ENCODE peak calls at places on chromosome 4, in nine cellular contexts. W is activated CD4-positive, alpha-beta T cell treated with anti-CD3 and anti-CD28 coated beads, Interleukin-2, amount 50 U/mL, for 1 hour; N is hippocampal formation; S is HFF-Myc; K is Caki2; D is foreskin melanocyte; Y is LoVo; C is Peyer's patch; I is AG08396. A is an unnamed sample.

GRCh38 chr4:84028340-84028739 is 470.8 kb downstream of the NKX6-1 start:
- DNase-seq in W (no peak), N (no peak), S (no peak), K (no peak), D (no peak), Y (no peak), C (no peak), I (no peak), A (no peak)

GRCh38 chr4:8919651-8920288 is 48.1 kb upstream of the HMX1 start:
- DNase-seq in W (no peak), N (no peak), S (no peak), K (no peak), D (no peak), Y (no peak), C (no peak), I (no peak), A (peak)

GRCh38 chr4:90486346-90486745 is 359.2 kb downstream of the CCSER1 start:
- DNase-seq in W (no peak), N (no peak), S (no peak), K (no peak), D (no peak), Y (no peak), C (no peak), I (no peak), A (no peak)

GRCh38 chr4:4410271-4410670 is 23.4 kb downstream of the NSG1 start:
- DNase-seq in W (no peak), N (no peak), S (no peak), K (no peak), D (no peak), Y (no peak), C (no peak), I (no peak), A (no peak)

GRCh38 chr4:7630559-7631287 is 196.0 kb upstream of the PSAPL1 start:
- DNase-seq in W (no peak), N (peak), S (peak), K (peak), D (no peak), Y (peak), C (no peak), I (peak), A (no peak)

GRCh38 chr4:79540143-79540542 is 132.1 kb upstream of the GK2 start:
- DNase-seq in W (no peak), N (no peak), S (no peak), K (no peak), D (no peak), Y (no peak), C (no peak), I (no peak), A (no peak)

GRCh38 chr4:89357346-89357745 is 49.7 kb upstream of the GPRIN3 start:
- DNase-seq in W (no peak), N (no peak), S (no peak), K (no peak), D (no peak), Y (no peak), C (no peak), I (no peak), A (no peak)

GRCh38 chr4:80094191-80094590 is 21.2 kb upstream of the ANTXR2 start:
- DNase-seq in W (no peak), N (no peak), S (no peak), K (no peak), D (no peak), Y (no peak), C (no peak), I (no peak), A (no peak)

GRCh38 chr4:166078956-166079355 is 205.9 kb downstream of the TLL1 start:
- DNase-seq in W (no peak), N (no peak), S (no peak), K (no peak), D (no peak), Y (no peak), C (no peak), I (no peak), A (no peak)

GRCh38 chr4:168674077-168674747 is 177.4 kb downstream of the PALLD start:
- DNase-seq in W (no peak), N (no peak), S (no peak), K (no peak), D (no peak), Y (no peak), C (no peak), I (peak), A (no peak)

GRCh38 chr4:47899639-47900038 is 14.7 kb downstream of the NFXL1 start:
- DNase-seq in W (no peak), N (no peak), S (no peak), K (no peak), D (no peak), Y (no peak), C (no peak), I (no peak), A (no peak)

GRCh38 chr4:88660446-88661294 is 37.0 kb downstream of the NAP1L5 start:
- DNase-seq in W (no peak), N (no peak), S (peak), K (peak), D (no peak), Y (no peak), C (no peak), I (no peak), A (no peak)

GRCh38 chr4:80989921-80990544 is 40.5 kb upstream of the BMP3 start:
- DNase-seq in W (no peak), N (no peak), S (peak), K (peak), D (peak), Y (peak), C (peak), I (peak), A (no peak)

GRCh38 chr4:73870778-73871177 is 1.6 kb downstream of the CXCL1 start:
- DNase-seq in W (no peak), N (no peak), S (no peak), K (no peak), D (no peak), Y (no peak), C (no peak), I (no peak), A (no peak)

GRCh38 chr4:25694466-25694865 is 38.8 kb downstream of the SLC34A2 start:
- DNase-seq in W (no peak), N (no peak), S (no peak), K (no peak), D (peak), Y (no peak), C (peak), I (no peak), A (no peak)

GRCh38 chr4:87410157-87410556 is 12.2 kb upstream of the NUDT9 start:
- DNase-seq in W (no peak), N (no peak), S (no peak), K (no peak), D (peak), Y (no peak), C (no peak), I (no peak), A (no peak)

GRCh38 chr4:112145820-112146813 is 863 bp downstream of the FAM241A start:
- DNase-seq in W (peak), N (peak), S (no peak), K (peak), D (peak), Y (peak), C (peak), I (peak), A (peak)

GRCh38 chr4:138118270-138118669 is 123.9 kb downstream of the SLC7A11 start:
- DNase-seq in W (no peak), N (no peak), S (no peak), K (no peak), D (no peak), Y (no peak), C (no peak), I (no peak), A (no peak)

GRCh38 chr4:107863850-107864371 is 39.2 kb downstream of the SGMS2 start:
- DNase-seq in W (no peak), N (no peak), S (no peak), K (peak), D (no peak), Y (peak), C (peak), I (no peak), A (no peak)

GRCh38 chr4:151887151-151887815 is 126.5 kb upstream of the GATB start:
- DNase-seq in W (no peak), N (no peak), S (no peak), K (no peak), D (peak), Y (no peak), C (no peak), I (peak), A (no peak)

GRCh38 chr4:128519163-128519810 is 231.7 kb upstream of the PGRMC2 start:
- DNase-seq in W (no peak), N (peak), S (no peak), K (no peak), D (no peak), Y (no peak), C (no peak), I (no peak), A (no peak)

GRCh38 chr4:8401665-8402064 is 38.9 kb downstream of the ACOX3 start:
- DNase-seq in W (no peak), N (no peak), S (no peak), K (no peak), D (no peak), Y (no peak), C (no peak), I (no peak), A (no peak)

GRCh38 chr4:140246216-140246615 is 92.2 kb upstream of the MAML3 start:
- DNase-seq in W (no peak), N (no peak), S (no peak), K (no peak), D (no peak), Y (no peak), C (no peak), I (no peak), A (no peak)

GRCh38 chr4:5971077-5971447 is 47.2 kb downstream of the C4orf50 start:
- DNase-seq in W (no peak), N (no peak), S (no peak), K (no peak), D (no peak), Y (no peak), C (no peak), I (no peak), A (no peak)

GRCh38 chr4:100823066-100823992 is 305.5 kb upstream of the EMCN start:
- DNase-seq in W (no peak), N (no peak), S (no peak), K (no peak), D (peak), Y (no peak), C (no peak), I (no peak), A (no peak)

GRCh38 chr4:17027495-17027894 is 129.1 kb upstream of the LDB2 start:
- DNase-seq in W (no peak), N (no peak), S (peak), K (peak), D (peak), Y (no peak), C (no peak), I (peak), A (no peak)

GRCh38 chr4:188452097-188452496 is 312.9 kb downstream of the TRIML1 start:
- DNase-seq in W (no peak), N (no peak), S (no peak), K (no peak), D (no peak), Y (no peak), C (no peak), I (no peak), A (no peak)

GRCh38 chr4:13765535-13765934 is 138.0 kb upstream of the BOD1L1 start:
- DNase-seq in W (no peak), N (no peak), S (no peak), K (no peak), D (no peak), Y (peak), C (no peak), I (no peak), A (no peak)

GRCh38 chr4:156638332-156638731 is 333.3 kb downstream of the PDGFC start:
- DNase-seq in W (no peak), N (no peak), S (no peak), K (no peak), D (no peak), Y (no peak), C (no peak), I (peak), A (no peak)

GRCh38 chr4:184097240-184097619 is 120.4 kb downstream of the ENPP6 start:
- DNase-seq in W (no peak), N (peak), S (no peak), K (no peak), D (no peak), Y (no peak), C (peak), I (peak), A (peak)

GRCh38 chr4:83830138-83830537 is 294.2 kb downstream of the GPAT3 start:
- DNase-seq in W (no peak), N (no peak), S (no peak), K (no peak), D (no peak), Y (no peak), C (no peak), I (no peak), A (no peak)

GRCh38 chr4:26529479-26529878 is 39.2 kb upstream of the CCKAR start:
- DNase-seq in W (no peak), N (peak), S (no peak), K (no peak), D (no peak), Y (no peak), C (no peak), I (no peak), A (no peak)